ENCODE peak calls at places on chromosome 1, in eight cellular contexts. W, S, H, T, N, D, V and A are unnamed samples.

GRCh38 chr1:52192024-52192423 is 50.1 kb downstream of the ZFYVE9 start:
- DNase-seq in W (no peak), S (no peak), H (no peak), T (no peak), N (no peak), D (no peak), V (no peak), A (no peak)

GRCh38 chr1:154448271-154448905 is 43.2 kb downstream of the IL6R start:
- DNase-seq in W (no peak), S (no peak), H (no peak), T (no peak), N (no peak), D (no peak), V (no peak), A (no peak)

GRCh38 chr1:10045480-10046355 is 13.0 kb downstream of the UBE4B start:
- DNase-seq in W (no peak), S (no peak), H (no peak), T (no peak), N (peak; percentile 85), D (no peak), V (no peak), A (no peak)

GRCh38 chr1:226668173-226668560 is 70.9 kb downstream of the ITPKB start:
- DNase-seq in W (no peak), S (no peak), H (no peak), T (no peak), N (peak; percentile 57), D (no peak), V (no peak), A (no peak)

GRCh38 chr1:170071378-170071777 is 3.1 kb downstream of the KIFAP3 start:
- DNase-seq in W (no peak), S (no peak), H (no peak), T (no peak), N (no peak), D (no peak), V (no peak), A (no peak)

GRCh38 chr1:16248603-16249534 is 11.9 kb upstream of the CPLANE2 start:
- DNase-seq in W (no peak), S (peak; percentile 66), H (peak; percentile 71), T (peak; percentile 99), N (peak; percentile 91), D (no peak), V (peak; percentile 86), A (no peak)

GRCh38 chr1:110011527-110012041 is 22.8 kb upstream of the STRIP1 start:
- DNase-seq in W (no peak), S (peak; percentile 49), H (no peak), T (peak; percentile 49), N (no peak), D (peak; percentile 35), V (no peak), A (peak; percentile 55)

GRCh38 chr1:152761609-152762213 is 3.9 kb downstream of the KPRP start:
- DNase-seq in W (no peak), S (no peak), H (no peak), T (no peak), N (no peak), D (no peak), V (no peak), A (no peak)

GRCh38 chr1:201666645-201667044 is 127.7 kb downstream of the NAV1 start:
- DNase-seq in W (no peak), S (no peak), H (no peak), T (no peak), N (no peak), D (no peak), V (no peak), A (no peak)

GRCh38 chr1:52191395-52191965 is 49.6 kb downstream of the ZFYVE9 start:
- DNase-seq in W (no peak), S (no peak), H (no peak), T (no peak), N (no peak), D (no peak), V (no peak), A (no peak)

GRCh38 chr1:44643721-44644330 is 30.5 kb downstream of the TMEM53 start:
- DNase-seq in W (no peak), S (no peak), H (no peak), T (no peak), N (no peak), D (no peak), V (no peak), A (no peak)

GRCh38 chr1:86324423-86324822 is 71.7 kb downstream of the ODF2L start:
- DNase-seq in W (no peak), S (no peak), H (no peak), T (no peak), N (no peak), D (no peak), V (no peak), A (no peak)

GRCh38 chr1:157352216-157352615 is 200.1 kb downstream of the FCRL5 start:
- DNase-seq in W (no peak), S (no peak), H (no peak), T (no peak), N (no peak), D (no peak), V (no peak), A (no peak)

GRCh38 chr1:2258996-2259395 is 30.9 kb downstream of the SKI start:
- DNase-seq in W (no peak), S (no peak), H (no peak), T (no peak), N (no peak), D (no peak), V (no peak), A (no peak)

GRCh38 chr1:232805269-232806070 is at the start of gene MAP10:
- DNase-seq in W (peak; percentile 74), S (no peak), H (peak; percentile 79), T (peak; percentile 77), N (peak; percentile 82), D (no peak), V (peak; percentile 73), A (peak; percentile 71)

GRCh38 chr1:24673336-24673735 is 30.2 kb downstream of the SRRM1 start:
- DNase-seq in W (no peak), S (no peak), H (no peak), T (no peak), N (no peak), D (no peak), V (no peak), A (no peak)

GRCh38 chr1:193036337-193037047 is 22.7 kb downstream of the UCHL5 start:
- DNase-seq in W (no peak), S (no peak), H (no peak), T (no peak), N (no peak), D (no peak), V (no peak), A (no peak)

GRCh38 chr1:27235827-27236226 is 1.4 kb downstream of the WDTC1 start:
- DNase-seq in W (no peak), S (no peak), H (no peak), T (peak; percentile 4), N (no peak), D (no peak), V (no peak), A (no peak)

GRCh38 chr1:72009756-72010441 is 272.4 kb downstream of the NEGR1 start:
- DNase-seq in W (no peak), S (no peak), H (no peak), T (peak; percentile 26), N (no peak), D (no peak), V (no peak), A (no peak)

GRCh38 chr1:242017580-242018233 is 18.8 kb upstream of the MAP1LC3C start:
- DNase-seq in W (no peak), S (no peak), H (peak; percentile 44), T (peak; percentile 56), N (peak; percentile 71), D (peak; percentile 65), V (peak; percentile 58), A (peak; percentile 80)

GRCh38 chr1:210800756-210801155 is 333.2 kb downstream of the KCNH1 start:
- DNase-seq in W (no peak), S (no peak), H (no peak), T (no peak), N (no peak), D (no peak), V (no peak), A (no peak)

GRCh38 chr1:119779869-119780356 is 11.2 kb upstream of the HMGCS2 start:
- DNase-seq in W (no peak), S (no peak), H (peak; percentile 13), T (no peak), N (peak; percentile 78), D (no peak), V (peak; percentile 65), A (peak; percentile 30)
- H3K4me3 ChIP-seq in W (no peak overlapping the region), S (no peak overlapping the region), H (no peak overlapping the region), T (no peak overlapping the region), N (no peak overlapping the region), D (no peak overlapping the region), V (peak overlapping the region; percentile 13), A (no peak overlapping the region)

DNA sequence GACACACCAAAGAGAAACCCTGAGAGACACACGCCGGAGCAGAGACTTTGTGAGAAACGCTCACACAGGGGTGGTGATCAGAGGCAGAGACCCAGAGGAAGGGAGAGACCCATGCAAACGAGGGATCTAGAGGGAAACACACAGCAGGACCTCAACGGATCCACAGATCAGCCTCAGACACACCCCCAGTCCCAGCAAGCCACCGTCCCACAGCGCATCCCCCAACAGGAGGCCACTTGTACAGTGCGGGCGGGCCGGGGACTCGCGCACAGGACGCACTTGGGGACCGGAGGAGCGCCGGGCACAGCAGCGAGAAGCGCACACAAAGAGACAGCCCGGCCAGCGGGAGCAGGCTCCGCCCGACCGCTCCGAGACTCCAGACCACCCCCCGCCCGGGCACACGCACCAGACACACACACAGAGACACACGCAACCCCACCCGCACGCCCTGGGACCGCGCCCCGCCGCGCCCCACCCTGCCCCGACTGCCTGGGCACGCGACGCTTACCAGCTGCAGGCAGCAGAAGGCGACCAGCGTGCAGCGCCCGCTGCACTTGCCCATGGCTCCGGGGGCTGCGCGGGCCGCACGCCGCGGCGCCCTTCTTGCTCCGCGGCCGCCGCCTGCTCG is 587 bp downstream of the NKAIN1 start:
- DNase-seq in W (peak; percentile 47), S (no peak), H (no peak), T (peak; percentile 21), N (peak; percentile 53), D (peak; percentile 27), V (no peak), A (peak; percentile 84)
- H3K4me3 ChIP-seq in W (peak overlapping the region; percentile 84), S (peak overlapping the region; percentile 24), H (peak overlapping the region; percentile 22), T (peak overlapping the region; percentile 33), N (peak overlapping the region; percentile 25), D (peak overlapping the region; percentile 39), V (no peak overlapping the region), A (peak overlapping the region; percentile 83)

GRCh38 chr1:101112051-101112770 is 86.6 kb upstream of the DPH5 start:
- DNase-seq in W (no peak), S (no peak), H (peak; percentile 61), T (peak; percentile 93), N (peak; percentile 65), D (no peak), V (no peak), A (no peak)
- H3K4me3 ChIP-seq in W (no peak overlapping the region), S (no peak overlapping the region), H (no peak overlapping the region), T (no peak overlapping the region), N (no peak overlapping the region), D (no peak overlapping the region), V (no peak overlapping the region), A (no peak overlapping the region)

DNA sequence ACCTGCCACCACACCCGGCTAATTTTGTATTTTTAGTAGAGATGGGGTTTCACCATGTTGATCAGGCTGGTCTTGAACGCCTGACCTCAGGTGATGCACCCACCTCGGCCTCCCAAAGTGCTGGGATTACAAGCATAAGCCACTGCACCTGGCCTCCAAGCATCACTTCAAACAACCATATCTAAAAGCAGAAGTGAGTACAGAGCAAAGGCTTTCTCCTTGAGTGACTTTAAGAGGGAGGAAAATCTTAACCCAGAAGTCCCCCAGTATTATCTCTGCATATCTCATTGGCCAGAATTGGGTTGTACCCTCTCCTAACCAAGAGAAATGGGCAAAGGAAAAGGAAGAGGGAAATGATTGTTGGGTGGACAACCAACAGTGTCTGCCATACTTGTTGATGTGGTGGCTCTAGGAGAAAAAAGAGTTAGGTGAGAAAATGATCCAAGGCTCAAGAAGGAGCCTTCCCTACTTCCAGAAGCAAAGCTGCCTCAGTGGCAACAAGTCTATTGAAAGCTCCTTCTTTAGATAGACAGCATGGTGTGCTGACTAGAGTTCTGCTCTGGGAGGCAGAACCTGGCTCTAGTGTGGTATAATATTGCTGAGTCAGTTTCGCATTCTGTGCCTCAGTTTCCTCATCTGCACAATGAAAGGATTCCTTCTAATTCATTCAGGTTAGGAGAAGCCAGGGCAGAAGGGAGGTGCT is 16.8 kb upstream of the FOXE3 start:
- DNase-seq in W (no peak), S (no peak), H (no peak), T (no peak), N (no peak), D (no peak), V (no peak), A (no peak)
- H3K4me3 ChIP-seq in W (no peak overlapping the region), S (no peak overlapping the region), H (no peak overlapping the region), T (no peak overlapping the region), N (no peak overlapping the region), D (no peak overlapping the region), V (no peak overlapping the region), A (no peak overlapping the region)